ENCODE peak calls at places on chromosomes 1 and 21, in five cellular contexts. One of them, this sample, is unnamed.

GRCh38 chr1:171913385-171913784 is 72.1 kb downstream of the DNM3 start:
- DNase-seq in Caki2: peak
- DNase-seq in mesothelial cell of epicardium: no peak
- DNase-seq in uterus: no peak
- DNase-seq in RWPE1: peak
- DNase-seq in this sample: no peak

GRCh38 chr1:98467584-98467983 is 193.9 kb upstream of the SNX7 start:
- DNase-seq in Caki2: no peak
- DNase-seq in mesothelial cell of epicardium: no peak
- DNase-seq in uterus: no peak
- DNase-seq in RWPE1: no peak
- DNase-seq in this sample: no peak

GRCh38 chr1:107318932-107319331 is 178.1 kb downstream of the NTNG1 start:
- DNase-seq in Caki2: no peak
- DNase-seq in mesothelial cell of epicardium: no peak
- DNase-seq in uterus: no peak
- DNase-seq in RWPE1: no peak
- DNase-seq in this sample: no peak

GRCh38 chr1:29385966-29386365 is 149.6 kb downstream of the PTPRU start:
- DNase-seq in Caki2: no peak
- DNase-seq in mesothelial cell of epicardium: no peak
- DNase-seq in uterus: no peak
- DNase-seq in RWPE1: no peak
- DNase-seq in this sample: no peak

GRCh38 chr21:17554619-17555472 is 42.0 kb downstream of the CXADR start:
- DNase-seq in Caki2: peak
- DNase-seq in mesothelial cell of epicardium: no peak
- DNase-seq in uterus: no peak
- DNase-seq in RWPE1: peak
- DNase-seq in this sample: no peak

GRCh38 chr21:39149882-39150281 is 33.4 kb downstream of the PSMG1 start:
- DNase-seq in Caki2: no peak
- DNase-seq in mesothelial cell of epicardium: no peak
- DNase-seq in uterus: no peak
- DNase-seq in RWPE1: no peak
- DNase-seq in this sample: no peak

GRCh38 chr1:70707214-70707613 is 296.1 kb downstream of the CTH start:
- DNase-seq in Caki2: no peak
- DNase-seq in mesothelial cell of epicardium: no peak
- DNase-seq in uterus: no peak
- DNase-seq in RWPE1: no peak
- DNase-seq in this sample: no peak

GRCh38 chr1:44423706-44424546 is 18.9 kb downstream of the RNF220 start:
- DNase-seq in Caki2: peak
- DNase-seq in mesothelial cell of epicardium: no peak
- DNase-seq in uterus: peak
- DNase-seq in RWPE1: peak
- DNase-seq in this sample: no peak

GRCh38 chr1:221877365-221877764 is 135.5 kb upstream of the DUSP10 start:
- DNase-seq in Caki2: no peak
- DNase-seq in mesothelial cell of epicardium: no peak
- DNase-seq in uterus: no peak
- DNase-seq in RWPE1: no peak
- DNase-seq in this sample: no peak

GRCh38 chr1:201538618-201539551 is at the start of gene NAV1:
- DNase-seq in Caki2: peak
- DNase-seq in mesothelial cell of epicardium: no peak
- DNase-seq in uterus: peak
- DNase-seq in RWPE1: peak
- DNase-seq in this sample: no peak

GRCh38 chr1:58524353-58524945 is 22.1 kb downstream of the OMA1 start:
- DNase-seq in Caki2: no peak
- DNase-seq in mesothelial cell of epicardium: no peak
- DNase-seq in uterus: no peak
- DNase-seq in RWPE1: no peak
- DNase-seq in this sample: no peak

GRCh38 chr1:54284781-54285563 is 85.0 kb downstream of the MRPL37 start:
- DNase-seq in Caki2: no peak
- DNase-seq in mesothelial cell of epicardium: no peak
- DNase-seq in uterus: no peak
- DNase-seq in RWPE1: no peak
- DNase-seq in this sample: no peak

GRCh38 chr1:165397945-165398344 is 41.4 kb upstream of the LMX1A start:
- DNase-seq in Caki2: no peak
- DNase-seq in mesothelial cell of epicardium: no peak
- DNase-seq in uterus: no peak
- DNase-seq in RWPE1: no peak
- DNase-seq in this sample: no peak

GRCh38 chr1:200642481-200642880 is 21.9 kb upstream of the KIF14 start:
- DNase-seq in Caki2: no peak
- DNase-seq in mesothelial cell of epicardium: no peak
- DNase-seq in uterus: no peak
- DNase-seq in RWPE1: no peak
- DNase-seq in this sample: no peak

GRCh38 chr21:15039607-15040299 is 25.0 kb downstream of the NRIP1 start:
- DNase-seq in Caki2: no peak
- DNase-seq in mesothelial cell of epicardium: no peak
- DNase-seq in uterus: no peak
- DNase-seq in RWPE1: no peak
- DNase-seq in this sample: no peak

GRCh38 chr1:186980400-186980799 is 151.7 kb downstream of the PLA2G4A start:
- DNase-seq in Caki2: no peak
- DNase-seq in mesothelial cell of epicardium: no peak
- DNase-seq in uterus: no peak
- DNase-seq in RWPE1: no peak
- DNase-seq in this sample: no peak

GRCh38 chr1:229874609-229875008 is 192.4 kb upstream of the GALNT2 start:
- DNase-seq in Caki2: no peak
- DNase-seq in mesothelial cell of epicardium: no peak
- DNase-seq in uterus: no peak
- DNase-seq in RWPE1: no peak
- DNase-seq in this sample: no peak

GRCh38 chr1:226971765-226972164 is 31.7 kb downstream of the COQ8A start:
- DNase-seq in Caki2: peak
- DNase-seq in mesothelial cell of epicardium: no peak
- DNase-seq in uterus: no peak
- DNase-seq in RWPE1: no peak
- DNase-seq in this sample: no peak

GRCh38 chr1:20685739-20686138 is 24.6 kb upstream of the DDOST start:
- DNase-seq in Caki2: no peak
- DNase-seq in mesothelial cell of epicardium: no peak
- DNase-seq in uterus: no peak
- DNase-seq in RWPE1: no peak
- DNase-seq in this sample: peak

This sample was measured in dorsolateral prefrontal cortex.